ENCODE peak calls at places on chromosomes 3 and 15, in six cellular contexts. One of them, this sample, is unnamed.

GRCh38 chr3:158679547-158680000 is 7.1 kb upstream of the LXN start:
- DNase-seq in cardiac muscle cell: no peak
- DNase-seq in heart right ventricle: no peak
- DNase-seq in Kasumi-1: no peak
- DNase-seq in germinal center: no peak
- DNase-seq in EL: peak; percentile 39
- DNase-seq in this sample: no peak

GRCh38 chr15:25176991-25177954 is 222.5 kb downstream of the SNRPN start:
- DNase-seq in EL: no peak
- DNase-seq in cardiac muscle cell: no peak
- DNase-seq in Kasumi-1: no peak
- DNase-seq in heart right ventricle: peak; percentile 2
- DNase-seq in germinal center: no peak
- DNase-seq in this sample: no peak

GRCh38 chr3:127655641-127656040 is 17.1 kb upstream of the ABTB1 start:
- DNase-seq in heart right ventricle: no peak
- DNase-seq in germinal center: no peak
- DNase-seq in cardiac muscle cell: peak; percentile 15
- DNase-seq in EL: peak; percentile 72
- DNase-seq in Kasumi-1: no peak
- DNase-seq in this sample: no peak

GRCh38 chr15:70356919-70357318 is 259.2 kb upstream of the TLE3 start:
- DNase-seq in cardiac muscle cell: no peak
- DNase-seq in Kasumi-1: no peak
- DNase-seq in germinal center: no peak
- DNase-seq in heart right ventricle: no peak
- DNase-seq in EL: peak; percentile 33
- DNase-seq in this sample: no peak

GRCh38 chr3:130925628-130926027 is 31.7 kb downstream of the ATP2C1 start:
- DNase-seq in heart right ventricle: no peak
- DNase-seq in germinal center: no peak
- DNase-seq in cardiac muscle cell: no peak
- DNase-seq in Kasumi-1: no peak
- DNase-seq in EL: peak; percentile 67
- DNase-seq in this sample: no peak

GRCh38 chr3:57616233-57616632 is 19.1 kb upstream of the ARF4 start:
- DNase-seq in EL: no peak
- DNase-seq in cardiac muscle cell: no peak
- DNase-seq in heart right ventricle: no peak
- DNase-seq in germinal center: no peak
- DNase-seq in Kasumi-1: no peak
- DNase-seq in this sample: no peak

GRCh38 chr3:49750056-49750455 is 26.3 kb upstream of the GMPPB start:
- DNase-seq in Kasumi-1: no peak
- DNase-seq in heart right ventricle: no peak
- DNase-seq in cardiac muscle cell: no peak
- DNase-seq in germinal center: no peak
- DNase-seq in EL: peak; percentile 54
- DNase-seq in this sample: no peak

GRCh38 chr15:56102401-56102800 is 109.0 kb upstream of the NEDD4 start:
- DNase-seq in Kasumi-1: no peak
- DNase-seq in cardiac muscle cell: no peak
- DNase-seq in heart right ventricle: no peak
- DNase-seq in germinal center: no peak
- DNase-seq in EL: no peak
- DNase-seq in this sample: no peak

GRCh38 chr3:155248531-155249187 is 44.8 kb downstream of the STRIT1 start:
- DNase-seq in germinal center: no peak
- DNase-seq in EL: no peak
- DNase-seq in Kasumi-1: no peak
- DNase-seq in cardiac muscle cell: no peak
- DNase-seq in heart right ventricle: no peak
- DNase-seq in this sample: no peak

GRCh38 chr15:57253082-57253481 is 123.2 kb upstream of the CGNL1 start:
- DNase-seq in Kasumi-1: no peak
- DNase-seq in heart right ventricle: no peak
- DNase-seq in EL: no peak
- DNase-seq in cardiac muscle cell: no peak
- DNase-seq in germinal center: no peak
- DNase-seq in this sample: no peak

GRCh38 chr3:195104340-195104739 is 166.6 kb downstream of the XXYLT1 start:
- DNase-seq in Kasumi-1: no peak
- DNase-seq in EL: no peak
- DNase-seq in heart right ventricle: no peak
- DNase-seq in germinal center: no peak
- DNase-seq in cardiac muscle cell: no peak
- DNase-seq in this sample: no peak

GRCh38 chr3:126468028-126468891 is 7.4 kb downstream of the ZXDC start:
- DNase-seq in germinal center: no peak
- DNase-seq in heart right ventricle: no peak
- DNase-seq in Kasumi-1: no peak
- DNase-seq in EL: no peak
- DNase-seq in cardiac muscle cell: no peak
- DNase-seq in this sample: no peak

GRCh38 chr15:34055868-34056595 is 17.0 kb upstream of the AVEN start:
- DNase-seq in Kasumi-1: no peak
- DNase-seq in cardiac muscle cell: no peak
- DNase-seq in EL: peak; percentile 78
- DNase-seq in heart right ventricle: no peak
- DNase-seq in germinal center: no peak
- DNase-seq in this sample: no peak

GRCh38 chr3:152331018-152331541 is 62.4 kb downstream of the MBNL1 start:
- DNase-seq in EL: peak; percentile 88
- DNase-seq in germinal center: no peak
- DNase-seq in cardiac muscle cell: no peak
- DNase-seq in heart right ventricle: no peak
- DNase-seq in Kasumi-1: no peak
- DNase-seq in this sample: no peak

GRCh38 chr3:72591522-72592421 is 256.5 kb downstream of the SHQ1 start:
- DNase-seq in heart right ventricle: no peak
- DNase-seq in germinal center: no peak
- DNase-seq in cardiac muscle cell: peak; percentile 54
- DNase-seq in Kasumi-1: no peak
- DNase-seq in EL: peak; percentile 96
- DNase-seq in this sample: no peak

GRCh38 chr3:124261301-124261700 is 269.4 kb upstream of the ROPN1 start:
- DNase-seq in cardiac muscle cell: no peak
- DNase-seq in germinal center: no peak
- DNase-seq in EL: peak; percentile 47
- DNase-seq in Kasumi-1: no peak
- DNase-seq in heart right ventricle: no peak
- DNase-seq in this sample: no peak

GRCh38 chr3:186014866-186015265 is 77.1 kb upstream of the TRA2B start:
- DNase-seq in heart right ventricle: no peak
- DNase-seq in germinal center: no peak
- DNase-seq in Kasumi-1: no peak
- DNase-seq in EL: no peak
- DNase-seq in cardiac muscle cell: no peak
- DNase-seq in this sample: no peak

GRCh38 chr3:46162975-46163550 is 45.0 kb downstream of the CCR1 start:
- DNase-seq in EL: no peak
- DNase-seq in cardiac muscle cell: no peak
- DNase-seq in Kasumi-1: no peak
- DNase-seq in germinal center: no peak
- DNase-seq in heart right ventricle: no peak
- DNase-seq in this sample: no peak

GRCh38 chr3:45803252-45803935 is 7.1 kb upstream of the SLC6A20 start:
- DNase-seq in heart right ventricle: no peak
- DNase-seq in EL: no peak
- DNase-seq in cardiac muscle cell: no peak
- DNase-seq in Kasumi-1: no peak
- DNase-seq in germinal center: no peak
- DNase-seq in this sample: no peak

GRCh38 chr3:108071394-108071793 is 19.4 kb downstream of the CD47 start:
- DNase-seq in germinal center: no peak
- DNase-seq in heart right ventricle: no peak
- DNase-seq in cardiac muscle cell: no peak
- DNase-seq in EL: no peak
- DNase-seq in Kasumi-1: no peak
- DNase-seq in this sample: no peak

GRCh38 chr15:64386291-64386690 is 1.3 kb upstream of the TRIP4 start:
- DNase-seq in EL: no peak
- DNase-seq in Kasumi-1: no peak
- DNase-seq in heart right ventricle: no peak
- DNase-seq in cardiac muscle cell: no peak
- DNase-seq in germinal center: no peak
- DNase-seq in this sample: no peak

GRCh38 chr3:44031387-44032380 is 210.0 kb upstream of the TOPAZ1 start:
- DNase-seq in Kasumi-1: no peak
- DNase-seq in EL: no peak
- DNase-seq in heart right ventricle: no peak
- DNase-seq in cardiac muscle cell: no peak
- DNase-seq in germinal center: no peak
- DNase-seq in this sample: no peak

GRCh38 chr3:5017953-5018531 is 38.8 kb downstream of the BHLHE40 start:
- DNase-seq in germinal center: no peak
- DNase-seq in heart right ventricle: peak; percentile 55
- DNase-seq in cardiac muscle cell: no peak
- DNase-seq in Kasumi-1: no peak
- DNase-seq in EL: no peak
- DNase-seq in this sample: peak; percentile 56

This sample was measured in HuH-7.